ENCODE peak calls at places on chromosomes 7 and 10, in seven cellular contexts. J is cardiac muscle cell; G is IMR-90; P is CD4-positive, alpha-beta T cell; M is GM23248; K is substantia nigra; W is CD8-positive, alpha-beta memory T cell. Q is an unnamed sample.

GRCh38 chr10:124939290-124939689 is 2.6 kb upstream of the ZRANB1 start:
- DNase-seq in G (no peak), J (no peak), M (no peak), W (no peak), K (no peak), P (no peak), Q (no peak)

GRCh38 chr7:54664235-54665228 is 94.5 kb downstream of the SEC61G start:
- DNase-seq in J (peak), M (peak), G (peak), W (no peak), P (no peak), K (peak), Q (peak)

GRCh38 chr10:5506246-5506645 is 6.9 kb upstream of the CALML5 start:
- DNase-seq in G (no peak), M (no peak), P (no peak), W (peak), J (no peak), K (no peak), Q (no peak)

GRCh38 chr7:90250601-90251303 is 5.8 kb downstream of the CFAP69 start:
- DNase-seq in G (peak), M (peak), K (no peak), P (no peak), W (no peak), J (no peak), Q (no peak)

GRCh38 chr7:153522261-153522660 is 529.9 kb upstream of the DPP6 start:
- DNase-seq in J (no peak), P (no peak), G (no peak), K (no peak), M (no peak), W (no peak), Q (no peak)

GRCh38 chr10:70265032-70265689 is 18.6 kb downstream of the NPFFR1 start:
- DNase-seq in K (no peak), M (no peak), G (no peak), W (no peak), J (peak), P (no peak), Q (no peak)

GRCh38 chr7:124072603-124073324 is 39.9 kb upstream of the TMEM229A start:
- DNase-seq in G (peak), M (peak), P (no peak), K (no peak), W (no peak), J (no peak), Q (no peak)

GRCh38 chr7:131164025-131164899 is 163.4 kb upstream of the MKLN1 start:
- DNase-seq in G (peak), W (no peak), K (no peak), J (no peak), M (peak), P (no peak), Q (no peak)

GRCh38 chr10:100470367-100470766 is 7.6 kb downstream of the WNT8B start:
- DNase-seq in G (peak), M (peak), P (no peak), J (no peak), K (no peak), W (no peak), Q (no peak)

GRCh38 chr7:93883078-93883916 is 7.3 kb downstream of the TFPI2 start:
- DNase-seq in M (no peak), W (no peak), J (no peak), P (no peak), G (no peak), K (no peak), Q (no peak)

GRCh38 chr10:33337335-33337854 is 2.9 kb upstream of the NRP1 start:
- DNase-seq in K (no peak), P (no peak), M (peak), G (peak), W (no peak), J (peak), Q (no peak)

GRCh38 chr7:77466455-77466854 is 50.3 kb upstream of the GSAP start:
- DNase-seq in J (no peak), K (no peak), G (no peak), W (no peak), M (no peak), P (no peak), Q (no peak)

GRCh38 chr7:22663319-22663718 is 63.7 kb upstream of the IL6 start:
- DNase-seq in K (no peak), P (no peak), J (no peak), W (no peak), G (peak), M (peak), Q (no peak)

GRCh38 chr7:35624299-35625186 is 70.4 kb downstream of the HERPUD2 start:
- DNase-seq in W (peak), K (no peak), M (peak), P (peak), J (peak), G (peak), Q (no peak)

GRCh38 chr7:126803060-126803665 is 449.6 kb downstream of the GRM8 start:
- DNase-seq in K (no peak), P (peak), M (peak), W (no peak), J (peak), G (peak), Q (no peak)

GRCh38 chr7:121623130-121623872 is 227.2 kb upstream of the FAM3C start:
- DNase-seq in M (no peak), G (no peak), J (no peak), K (no peak), P (no peak), W (no peak), Q (no peak)

GRCh38 chr7:47454066-47454950 is 127.6 kb downstream of the TNS3 start:
- DNase-seq in G (peak), P (no peak), W (no peak), J (peak), M (peak), K (no peak), Q (no peak)

GRCh38 chr10:92830478-92831389 is 17.6 kb upstream of the EXOC6 start:
- DNase-seq in G (no peak), P (no peak), J (no peak), M (no peak), W (no peak), K (no peak), Q (no peak)

GRCh38 chr10:37762287-37762686 is 95.1 kb downstream of the ZNF248 start:
- DNase-seq in W (no peak), P (no peak), M (no peak), J (no peak), G (no peak), K (no peak), Q (no peak)

GRCh38 chr7:20560325-20561180 is 54.9 kb upstream of the ABCB5 start:
- DNase-seq in J (no peak), G (no peak), P (no peak), K (no peak), M (no peak), W (no peak), Q (no peak)

GRCh38 chr7:2622869-2623697 is 8.7 kb upstream of the TTYH3 start:
- DNase-seq in P (no peak), G (no peak), W (no peak), J (no peak), M (no peak), K (no peak), Q (no peak)

GRCh38 chr10:29607576-29607975 is 27.2 kb downstream of the SVIL start:
- DNase-seq in W (no peak), J (no peak), M (no peak), K (no peak), G (no peak), P (no peak), Q (no peak)
- H3K27ac ChIP-seq in W (no peak), J (peak), M (no peak), K (no peak), G (no peak), P (no peak), Q (no peak)

GRCh38 chr7:98293746-98294145 is 12.3 kb downstream of the BRI3 start:
- DNase-seq in M (no peak), P (no peak), G (no peak), K (no peak), W (no peak), J (no peak), Q (no peak)
- H3K27ac ChIP-seq in M (no peak), P (no peak), G (no peak), K (no peak), W (no peak), J (no peak), Q (no peak)

DNA sequence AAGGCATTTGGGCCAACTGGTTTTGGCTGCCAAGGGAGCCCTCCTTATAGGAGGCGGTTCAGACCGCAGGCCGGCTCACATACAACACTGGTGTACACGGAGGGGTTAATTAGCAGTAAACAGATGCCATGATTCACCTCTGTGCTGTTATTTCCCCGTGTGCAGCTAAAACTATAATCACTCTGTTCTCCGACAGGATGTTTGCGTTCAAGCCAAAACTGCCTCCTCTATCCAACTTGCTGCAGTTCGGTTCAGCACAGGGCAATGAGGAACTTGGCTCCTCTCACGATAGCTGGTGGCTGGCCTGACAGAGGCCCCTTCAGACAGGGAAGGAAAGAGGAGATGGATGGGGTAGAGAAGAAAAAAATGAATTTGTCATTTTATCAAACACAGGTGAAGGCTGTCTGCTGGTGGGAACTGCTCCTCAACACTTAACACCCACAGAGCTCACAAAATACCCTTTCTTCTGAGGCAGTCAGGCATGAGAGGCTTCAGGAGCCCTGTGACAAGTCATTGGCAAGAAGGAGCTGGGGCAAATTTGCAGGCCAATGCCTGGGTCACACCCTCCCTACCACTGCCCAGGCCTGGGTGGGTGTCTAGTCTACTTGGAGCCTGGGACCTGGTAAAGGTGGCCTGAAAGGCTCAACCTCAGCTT is 24.0 kb downstream of the KCNMA1 start:
- DNase-seq in W (no peak), P (no peak), K (no peak), G (no peak), M (no peak), J (no peak), Q (no peak)
- H3K27ac ChIP-seq in W (no peak), P (no peak), K (no peak), G (no peak), M (no peak), J (no peak), Q (peak)

GRCh38 chr10:108166401-108166800 is 1001.9 kb upstream of the SORCS1 start:
- DNase-seq in K (no peak), J (no peak), M (peak), W (no peak), G (no peak), P (no peak), Q (no peak)

DNA sequence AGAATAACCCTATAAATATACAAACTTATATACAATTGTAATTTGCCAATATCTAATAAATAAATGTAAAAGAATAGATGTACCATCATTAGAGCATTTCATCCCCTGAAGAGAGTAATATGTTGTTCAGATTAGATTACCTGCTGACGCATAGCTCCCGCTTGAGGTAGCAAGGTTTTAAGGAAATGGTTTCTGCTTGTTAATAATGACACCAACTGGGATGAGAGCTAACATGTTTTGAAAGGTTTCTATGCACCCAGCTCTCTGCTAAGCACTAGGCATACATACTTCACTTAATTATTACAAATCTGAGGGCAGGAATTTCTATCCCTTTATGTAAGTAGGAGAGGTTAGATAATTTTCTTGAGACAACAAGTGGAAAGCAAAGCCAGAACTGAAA is 1003.3 kb upstream of the SORCS1 start:
- DNase-seq in M (no peak), P (no peak), G (no peak), J (no peak), W (no peak), K (no peak), Q (no peak)
- H3K27ac ChIP-seq in M (no peak), P (no peak), G (no peak), J (no peak), W (no peak), K (no peak), Q (no peak)

GRCh38 chr10:119005377-119006043 is 24.0 kb upstream of the NANOS1 start:
- DNase-seq in M (no peak), W (no peak), G (peak), K (no peak), P (no peak), J (no peak), Q (no peak)
- H3K27ac ChIP-seq in M (no peak), W (no peak), G (no peak), K (no peak), P (no peak), J (no peak), Q (no peak)

GRCh38 chr10:77070892-77071595 is 566.6 kb downstream of the KCNMA1 start:
- DNase-seq in M (no peak), K (no peak), W (no peak), J (no peak), P (no peak), G (no peak), Q (no peak)
- H3K27ac ChIP-seq in M (no peak), K (no peak), W (no peak), J (no peak), P (no peak), G (no peak), Q (no peak)

Q was measured in caudate nucleus.